ENCODE peak calls at places on chromosomes 11 and 22, in six cellular contexts. One of them, this sample, is unnamed.

GRCh38 chr22:24183321-24184031 is 2.2 kb downstream of the SUSD2 start:
- DNase-seq in pons: no peak
- DNase-seq in activated CD4-positive, alpha-beta T cell treated with anti-CD3 and anti-CD28 coated beads for 48 hours: no peak
- DNase-seq in A549: no peak
- DNase-seq in EH: no peak
- DNase-seq in NCI-H69: no peak
- DNase-seq in this sample: no peak

GRCh38 chr11:70854891-70855556 is 397.4 kb downstream of the SHANK2 start:
- DNase-seq in EH: no peak
- DNase-seq in A549: no peak
- DNase-seq in NCI-H69: peak; percentile 98
- DNase-seq in activated CD4-positive, alpha-beta T cell treated with anti-CD3 and anti-CD28 coated beads for 48 hours: no peak
- DNase-seq in pons: no peak
- DNase-seq in this sample: no peak

GRCh38 chr11:18313985-18314763 is 7.8 kb downstream of the HPS5 start:
- DNase-seq in pons: no peak
- DNase-seq in NCI-H69: no peak
- DNase-seq in activated CD4-positive, alpha-beta T cell treated with anti-CD3 and anti-CD28 coated beads for 48 hours: no peak
- DNase-seq in EH: peak; percentile 57
- DNase-seq in A549: no peak
- DNase-seq in this sample: no peak

GRCh38 chr11:121741954-121742361 is 289.2 kb upstream of the SORL1-AS1 start:
- DNase-seq in A549: no peak
- DNase-seq in NCI-H69: no peak
- DNase-seq in activated CD4-positive, alpha-beta T cell treated with anti-CD3 and anti-CD28 coated beads for 48 hours: no peak
- DNase-seq in EH: peak; percentile 19
- DNase-seq in pons: peak; percentile 89
- DNase-seq in this sample: no peak

GRCh38 chr11:10263929-10264328 is 30.1 kb downstream of the SBF2 start:
- DNase-seq in EH: peak; percentile 83
- DNase-seq in pons: no peak
- DNase-seq in activated CD4-positive, alpha-beta T cell treated with anti-CD3 and anti-CD28 coated beads for 48 hours: no peak
- DNase-seq in NCI-H69: no peak
- DNase-seq in A549: no peak
- DNase-seq in this sample: no peak

GRCh38 chr11:114236829-114237228 is 59.4 kb upstream of the NNMT start:
- DNase-seq in EH: no peak
- DNase-seq in activated CD4-positive, alpha-beta T cell treated with anti-CD3 and anti-CD28 coated beads for 48 hours: no peak
- DNase-seq in A549: no peak
- DNase-seq in pons: no peak
- DNase-seq in NCI-H69: no peak
- DNase-seq in this sample: no peak

GRCh38 chr22:22111267-22111751 is 128.7 kb upstream of the TOP3B start:
- DNase-seq in pons: no peak
- DNase-seq in activated CD4-positive, alpha-beta T cell treated with anti-CD3 and anti-CD28 coated beads for 48 hours: peak; percentile 69
- DNase-seq in EH: peak; percentile 68
- DNase-seq in NCI-H69: no peak
- DNase-seq in A549: peak; percentile 15
- DNase-seq in this sample: no peak

GRCh38 chr11:120174866-120175265 is 36.0 kb upstream of the OAF start:
- DNase-seq in activated CD4-positive, alpha-beta T cell treated with anti-CD3 and anti-CD28 coated beads for 48 hours: no peak
- DNase-seq in pons: no peak
- DNase-seq in NCI-H69: no peak
- DNase-seq in EH: no peak
- DNase-seq in A549: no peak
- DNase-seq in this sample: no peak

GRCh38 chr11:83035070-83035854 is 36.4 kb downstream of the RAB30 start:
- DNase-seq in pons: no peak
- DNase-seq in EH: no peak
- DNase-seq in A549: no peak
- DNase-seq in activated CD4-positive, alpha-beta T cell treated with anti-CD3 and anti-CD28 coated beads for 48 hours: no peak
- DNase-seq in NCI-H69: peak; percentile 88
- DNase-seq in this sample: no peak

GRCh38 chr22:38135133-38135706 is 24.7 kb upstream of the BAIAP2L2 start:
- DNase-seq in activated CD4-positive, alpha-beta T cell treated with anti-CD3 and anti-CD28 coated beads for 48 hours: no peak
- DNase-seq in EH: peak; percentile 94
- DNase-seq in pons: no peak
- DNase-seq in A549: peak; percentile 48
- DNase-seq in NCI-H69: no peak
- DNase-seq in this sample: no peak

GRCh38 chr11:118979434-118979833 is 7.9 kb downstream of the FOXR1 start:
- DNase-seq in A549: no peak
- DNase-seq in EH: no peak
- DNase-seq in NCI-H69: peak; percentile 80
- DNase-seq in activated CD4-positive, alpha-beta T cell treated with anti-CD3 and anti-CD28 coated beads for 48 hours: no peak
- DNase-seq in pons: no peak
- DNase-seq in this sample: peak; percentile 80

GRCh38 chr11:34139346-34139745 is 33.9 kb downstream of the NAT10 start:
- DNase-seq in activated CD4-positive, alpha-beta T cell treated with anti-CD3 and anti-CD28 coated beads for 48 hours: no peak
- DNase-seq in NCI-H69: no peak
- DNase-seq in A549: no peak
- DNase-seq in pons: no peak
- DNase-seq in EH: no peak
- DNase-seq in this sample: no peak

GRCh38 chr11:104645276-104646018 is 252.8 kb downstream of the CASP12 start:
- DNase-seq in EH: no peak
- DNase-seq in NCI-H69: no peak
- DNase-seq in activated CD4-positive, alpha-beta T cell treated with anti-CD3 and anti-CD28 coated beads for 48 hours: no peak
- DNase-seq in A549: no peak
- DNase-seq in pons: no peak
- DNase-seq in this sample: no peak

GRCh38 chr11:99489561-99489960 is 468.8 kb downstream of the CNTN5 start:
- DNase-seq in pons: no peak
- DNase-seq in EH: no peak
- DNase-seq in activated CD4-positive, alpha-beta T cell treated with anti-CD3 and anti-CD28 coated beads for 48 hours: no peak
- DNase-seq in A549: no peak
- DNase-seq in NCI-H69: no peak
- DNase-seq in this sample: no peak

GRCh38 chr22:23098230-23098705 is 27.9 kb downstream of the GNAZ start:
- DNase-seq in EH: peak; percentile 29
- DNase-seq in A549: no peak
- DNase-seq in pons: no peak
- DNase-seq in activated CD4-positive, alpha-beta T cell treated with anti-CD3 and anti-CD28 coated beads for 48 hours: no peak
- DNase-seq in NCI-H69: no peak
- DNase-seq in this sample: no peak

GRCh38 chr22:45072322-45072903 is 62.6 kb upstream of the PHF21B start:
- DNase-seq in A549: peak; percentile 71
- DNase-seq in EH: peak; percentile 72
- DNase-seq in NCI-H69: peak; percentile 93
- DNase-seq in pons: no peak
- DNase-seq in activated CD4-positive, alpha-beta T cell treated with anti-CD3 and anti-CD28 coated beads for 48 hours: peak; percentile 47
- DNase-seq in this sample: peak; percentile 58

This sample was measured in neural progenitor cell.